ENCODE peak calls at places on chromosome 12, in eight cellular contexts. C is transverse colon, F is HCT116, V is stomach, P is upper lobe of left lung, K is sigmoid colon, I is suprapubic skin, S is GM12878. W is an unnamed sample.

GRCh38 chr12:51549637-51550036 is 41.4 kb upstream of the SCN8A start:
- DNase-seq in C (no peak), F (no peak), V (no peak), P (no peak), K (no peak), I (no peak), S (no peak), W (no peak)

GRCh38 chr12:101935769-101936741 is 58.7 kb downstream of the DRAM1 start:
- DNase-seq in C (peak; percentile 24), F (no peak), V (no peak), P (no peak), K (peak; percentile 88), I (no peak), S (peak; percentile 94), W (peak; percentile 52)

GRCh38 chr12:6267007-6267721 is 43.3 kb upstream of the PLEKHG6 start:
- DNase-seq in C (no peak), F (no peak), V (no peak), P (no peak), K (peak; percentile 45), I (no peak), S (no peak), W (no peak)

GRCh38 chr12:68591716-68592437 is 18.8 kb upstream of the RAP1B start:
- DNase-seq in C (no peak), F (no peak), V (no peak), P (no peak), K (no peak), I (no peak), S (peak; percentile 45), W (no peak)

GRCh38 chr12:65534105-65534841 is 255.8 kb downstream of the MSRB3 start:
- DNase-seq in C (no peak), F (no peak), V (no peak), P (no peak), K (no peak), I (no peak), S (no peak), W (no peak)

GRCh38 chr12:6382371-6382770 is 1.6 kb upstream of the LTBR start:
- DNase-seq in C (no peak), F (no peak), V (no peak), P (no peak), K (no peak), I (no peak), S (no peak), W (no peak)

GRCh38 chr12:49331360-49332222 is 5.4 kb downstream of the C1QL4 start:
- DNase-seq in C (peak; percentile 72), F (peak; percentile 43), V (peak; percentile 73), P (no peak), K (peak; percentile 81), I (peak; percentile 81), S (no peak), W (no peak)

GRCh38 chr12:51322452-51322851 is 1.5 kb downstream of the BIN2 start:
- DNase-seq in C (no peak), F (no peak), V (no peak), P (no peak), K (no peak), I (no peak), S (peak; percentile 45), W (no peak)

GRCh38 chr12:81084848-81085350 is 7.0 kb downstream of the ACSS3 start:
- DNase-seq in C (no peak), F (no peak), V (no peak), P (no peak), K (no peak), I (no peak), S (no peak), W (no peak)

GRCh38 chr12:59839514-59839913 is 243.7 kb downstream of the SLC16A7 start:
- DNase-seq in C (no peak), F (no peak), V (no peak), P (no peak), K (no peak), I (no peak), S (no peak), W (peak; percentile 73)

GRCh38 chr12:107200394-107200793 is 107.0 kb upstream of the CRY1 start:
- DNase-seq in C (no peak), F (peak; percentile 68), V (no peak), P (no peak), K (no peak), I (no peak), S (no peak), W (no peak)

GRCh38 chr12:6318440-6318879 is 8.0 kb downstream of the PLEKHG6 start:
- DNase-seq in C (no peak), F (no peak), V (no peak), P (peak; percentile 68), K (no peak), I (no peak), S (no peak), W (no peak)

GRCh38 chr12:108570743-108571603 is 8.6 kb downstream of the ISCU start:
- DNase-seq in C (no peak), F (peak; percentile 28), V (no peak), P (no peak), K (no peak), I (peak; percentile 50), S (no peak), W (no peak)

DNA sequence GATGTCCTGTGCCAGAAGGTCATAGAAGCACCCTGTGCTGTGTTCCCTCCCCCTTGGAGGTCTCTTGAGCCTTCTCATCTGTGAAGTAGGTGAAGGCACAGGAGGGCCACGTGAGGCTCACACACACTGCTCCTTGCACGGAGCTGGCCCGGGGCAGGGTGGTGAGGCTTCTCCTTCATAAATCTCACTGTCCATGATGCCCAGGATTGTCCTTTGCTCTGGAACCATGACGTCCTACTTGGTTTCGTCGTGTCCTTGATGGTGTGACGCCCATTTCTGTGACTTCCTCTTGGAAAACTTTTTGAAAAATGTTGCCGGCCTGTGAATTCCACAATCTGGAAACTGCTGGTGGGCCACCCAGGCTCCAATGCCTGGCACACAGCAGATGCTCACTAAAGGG is 34.4 kb downstream of the SH2B3 start:
- DNase-seq in C (no peak), F (no peak), V (no peak), P (no peak), K (peak; percentile 63), I (no peak), S (no peak), W (no peak)
- TF ChIP-seq POLR2AphosphoS5 in C (peak; percentile 1), F (no peak), V (no peak), P (no peak), K (no peak), I (no peak), S (no peak), W (no peak)

DNA sequence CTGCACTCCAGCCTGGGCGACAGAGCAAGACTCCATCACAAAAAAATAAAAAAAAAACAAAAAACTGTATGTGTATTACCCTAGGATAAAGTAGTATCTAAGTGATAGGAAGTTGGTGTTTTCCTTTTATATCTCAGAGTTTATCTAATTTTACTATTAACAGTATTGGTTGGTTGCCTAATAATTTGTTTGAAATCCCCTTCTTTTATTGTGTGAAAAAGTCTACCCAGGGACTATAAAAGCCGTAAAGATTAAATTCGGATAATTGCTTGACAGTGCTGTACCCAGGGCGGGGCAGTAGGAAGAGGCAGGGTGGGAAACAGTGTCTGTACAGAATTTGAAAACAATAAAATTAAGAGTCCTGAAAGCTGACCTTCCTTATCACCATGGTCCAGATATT is 78.4 kb downstream of the RASSF8 start:
- DNase-seq in C (no peak), F (no peak), V (no peak), P (no peak), K (no peak), I (no peak), S (no peak), W (no peak)
- H3K27ac ChIP-seq in C (no peak overlapping the region), F (no peak overlapping the region), V (no peak overlapping the region), P (no peak overlapping the region), K (no peak overlapping the region), I (no peak overlapping the region), S (no peak overlapping the region), W (no peak overlapping the region)

DNA sequence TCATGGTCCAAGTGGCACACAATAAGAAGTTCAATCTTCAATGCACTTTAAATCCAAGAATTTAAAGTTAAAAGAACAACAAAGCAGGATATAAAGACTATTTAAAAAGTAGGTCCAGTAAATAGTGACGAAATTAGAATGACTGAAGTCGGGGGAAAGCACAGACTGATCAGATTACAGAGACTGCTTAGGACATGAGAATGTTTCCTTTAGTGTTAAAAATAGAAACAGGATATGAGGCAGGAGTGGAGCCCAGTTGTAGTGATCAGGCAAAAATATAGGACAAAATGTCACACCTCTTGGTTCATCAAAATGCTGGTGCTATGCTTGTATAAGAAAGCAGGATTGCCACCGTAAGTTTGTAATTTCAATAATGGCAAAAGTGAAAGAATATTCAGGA is 52.2 kb upstream of the CD163 start:
- DNase-seq in C (no peak), F (peak; percentile 48), V (no peak), P (no peak), K (no peak), I (no peak), S (no peak), W (no peak)
- TF ChIP-seq POLR2AphosphoS5 in C (no peak), F (no peak), V (no peak), P (no peak), K (no peak), I (no peak), S (no peak), W (no peak)

GRCh38 chr12:117053050-117053400 is 46.2 kb downstream of the TESC start:
- DNase-seq in C (no peak), F (no peak), V (no peak), P (no peak), K (no peak), I (no peak), S (no peak), W (no peak)
- H3K27ac ChIP-seq in C (no peak overlapping the region), F (no peak overlapping the region), V (no peak overlapping the region), P (no peak overlapping the region), K (no peak overlapping the region), I (no peak overlapping the region), S (peak overlapping the region; percentile 2), W (no peak overlapping the region)

DNA sequence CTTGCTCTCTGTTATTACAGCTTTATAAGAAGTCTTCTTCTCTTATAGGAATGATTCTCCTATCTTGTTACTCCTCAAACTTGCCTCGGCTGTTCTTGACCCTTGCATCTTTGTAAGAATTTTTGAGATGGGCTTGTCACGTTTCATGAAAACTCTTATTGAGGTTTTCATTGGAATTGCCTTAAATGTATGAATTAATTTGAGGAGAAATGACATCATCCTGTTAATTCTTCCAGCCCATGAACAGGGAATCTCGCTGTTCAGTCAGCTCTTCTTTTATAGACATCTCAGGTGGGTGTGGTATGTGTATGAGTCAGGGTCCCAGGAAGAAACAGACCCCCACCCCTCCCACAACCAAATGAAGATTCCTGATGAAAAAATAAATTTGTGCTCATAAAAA is 107.1 kb upstream of the MYL2 start:
- DNase-seq in C (no peak), F (no peak), V (no peak), P (no peak), K (no peak), I (no peak), S (no peak), W (no peak)
- TF ChIP-seq POLR2AphosphoS5 in C (no peak), F (no peak), V (no peak), P (no peak), K (no peak), I (no peak), S (no peak), W (no peak)

DNA sequence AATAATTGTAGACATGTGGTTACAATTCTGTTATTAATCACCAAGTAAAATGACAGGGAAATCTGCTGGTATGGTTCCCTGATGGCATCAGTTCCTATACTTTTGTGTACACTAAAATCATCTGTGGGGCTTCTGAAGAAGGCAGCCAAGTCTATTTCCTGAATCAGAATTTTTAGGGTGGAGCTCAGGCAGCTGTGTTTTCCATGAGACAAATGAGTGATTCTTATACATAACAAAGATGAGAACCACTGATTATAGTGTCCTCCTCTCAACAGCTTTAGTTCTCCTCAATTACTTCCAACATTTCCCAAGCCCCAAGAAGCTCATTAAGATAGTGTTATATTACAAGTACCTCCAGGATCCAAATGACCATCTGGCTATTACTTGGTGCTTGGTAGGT is 64.5 kb upstream of the USP44 start:
- DNase-seq in C (no peak), F (no peak), V (no peak), P (no peak), K (no peak), I (no peak), S (no peak), W (no peak)
- H3K27ac ChIP-seq in C (no peak overlapping the region), F (no peak overlapping the region), V (no peak overlapping the region), P (no peak overlapping the region), K (no peak overlapping the region), I (no peak overlapping the region), S (no peak overlapping the region), W (no peak overlapping the region)

W was measured in SK-N-MC.